ENCODE peak calls at places on chromosomes 5 and 9, in four cellular contexts. B, S, K and J are unnamed samples.

GRCh38 chr5:56993241-56993640 is 41.3 kb upstream of the MIER3 start:
- DNase-seq in B (no peak), S (no peak), K (no peak), J (no peak)

GRCh38 chr9:125513634-125514413 is 193.2 kb downstream of the MAPKAP1 start:
- DNase-seq in B (no peak), S (no peak), K (peak; percentile 88), J (peak; percentile 89)

GRCh38 chr9:110745656-110746055 is 77.1 kb downstream of the MUSK start:
- DNase-seq in B (no peak), S (no peak), K (peak; percentile 59), J (peak; percentile 37)

GRCh38 chr5:39730011-39730410 is 305.2 kb upstream of the DAB2 start:
- DNase-seq in B (no peak), S (no peak), K (no peak), J (no peak)

GRCh38 chr9:126057869-126058467 is 268.7 kb upstream of the MVB12B start:
- DNase-seq in B (peak; percentile 70), S (no peak), K (no peak), J (no peak)

GRCh38 chr9:27880135-27880534 is 306.9 kb upstream of the C9orf72 start:
- DNase-seq in B (no peak), S (no peak), K (no peak), J (no peak)

GRCh38 chr9:96086936-96087582 is 211.6 kb downstream of the ERCC6L2 start:
- DNase-seq in B (no peak), S (no peak), K (no peak), J (no peak)

GRCh38 chr5:1814183-1815020 is 13.2 kb downstream of the NDUFS6 start:
- DNase-seq in B (no peak), S (no peak), K (no peak), J (no peak)

GRCh38 chr9:85995097-85995496 is 54.2 kb downstream of the NAA35 start:
- DNase-seq in B (no peak), S (no peak), K (no peak), J (no peak)

GRCh38 chr5:50749181-50749580 is 82.7 kb downstream of the PARP8 start:
- DNase-seq in B (no peak), S (no peak), K (no peak), J (no peak)

GRCh38 chr9:123775289-123775688 is 154.6 kb downstream of the DENND1A start:
- DNase-seq in B (no peak), S (no peak), K (no peak), J (no peak)

GRCh38 chr9:77848428-77848827 is 183.2 kb downstream of the GNAQ start:
- DNase-seq in B (no peak), S (no peak), K (no peak), J (no peak)

GRCh38 chr9:76400534-76401096 is 6.4 kb upstream of the RFK start:
- DNase-seq in B (no peak), S (no peak), K (peak; percentile 39), J (peak; percentile 67)

GRCh38 chr9:98572796-98573195 is 135.9 kb downstream of the GABBR2 start:
- DNase-seq in B (no peak), S (no peak), K (no peak), J (no peak)

GRCh38 chr9:113650207-113651131 is 186.9 kb downstream of the RGS3 start:
- DNase-seq in B (no peak), S (no peak), K (peak; percentile 92), J (peak; percentile 88)

GRCh38 chr5:136439367-136439766 is 74.0 kb upstream of the TRPC7 start:
- DNase-seq in B (no peak), S (no peak), K (no peak), J (no peak)

GRCh38 chr5:1031306-1031959 is 22.8 kb downstream of the NKD2 start:
- DNase-seq in B (no peak), S (no peak), K (no peak), J (no peak)

GRCh38 chr9:94921072-94921471 is 194.6 kb downstream of the AOPEP start:
- DNase-seq in B (no peak), S (no peak), K (peak; percentile 78), J (peak; percentile 86)

GRCh38 chr9:132768932-132769894 is 98.9 kb downstream of the GTF3C4 start:
- DNase-seq in B (no peak), S (peak; percentile 49), K (peak; percentile 54), J (peak; percentile 67)

GRCh38 chr5:126492939-126493338 is 69.7 kb downstream of the GRAMD2B start:
- DNase-seq in B (no peak), S (no peak), K (peak; percentile 39), J (peak; percentile 45)

GRCh38 chr5:176413255-176413565 is 3.1 kb downstream of the CLTB start:
- DNase-seq in B (no peak), S (no peak), K (peak; percentile 64), J (peak; percentile 65)

GRCh38 chr9:134546231-134546731 is 95.3 kb upstream of the COL5A1 start:
- DNase-seq in B (no peak), S (no peak), K (peak; percentile 73), J (no peak)

GRCh38 chr9:13268469-13268868 is 11.0 kb downstream of the MPDZ start:
- DNase-seq in B (no peak), S (no peak), K (peak; percentile 87), J (peak; percentile 91)

GRCh38 chr9:91134608-91135007 is 227.1 kb downstream of the AUH start:
- DNase-seq in B (no peak), S (no peak), K (no peak), J (no peak)

GRCh38 chr9:92727716-92728700 is 36.6 kb downstream of the BICD2 start:
- DNase-seq in B (peak; percentile 12), S (no peak), K (no peak), J (no peak)

GRCh38 chr5:179261301-179262125 is 83.7 kb downstream of the ADAMTS2 start:
- DNase-seq in B (peak; percentile 75), S (no peak), K (peak; percentile 18), J (peak; percentile 59)

GRCh38 chr5:87122171-87122977 is 145.3 kb upstream of the RASA1 start:
- DNase-seq in B (no peak), S (no peak), K (no peak), J (peak; percentile 27)

GRCh38 chr9:125886365-125886764 is 139.2 kb downstream of the PBX3 start:
- DNase-seq in B (no peak), S (no peak), K (no peak), J (no peak)

GRCh38 chr9:16901589-16901988 is 31.1 kb upstream of the BNC2 start:
- DNase-seq in B (no peak), S (no peak), K (peak; percentile 64), J (peak; percentile 75)

GRCh38 chr9:109401990-109402318 is 81.1 kb upstream of the EPB41L4B start:
- DNase-seq in B (no peak), S (no peak), K (no peak), J (no peak)

GRCh38 chr9:8234286-8234819 is 434.8 kb upstream of the DMAC1 start:
- DNase-seq in B (peak; percentile 84), S (no peak), K (no peak), J (no peak)

GRCh38 chr5:163269624-163270023 is 167.8 kb upstream of the CCNG1 start:
- DNase-seq in B (no peak), S (no peak), K (no peak), J (no peak)

GRCh38 chr9:132806306-132806705 is 71.8 kb downstream of the AK8 start:
- DNase-seq in B (no peak), S (no peak), K (no peak), J (no peak)

GRCh38 chr5:103526164-103526915 is 36.2 kb downstream of the NUDT12 start:
- DNase-seq in B (peak; percentile 57), S (no peak), K (peak; percentile 31), J (no peak)

GRCh38 chr9:114804504-114804903 is 1.3 kb downstream of the TNFSF15 start:
- DNase-seq in B (no peak), S (no peak), K (peak; percentile 94), J (peak; percentile 94)

GRCh38 chr5:140261403-140262171 is 41.3 kb downstream of the PFDN1 start:
- DNase-seq in B (no peak), S (no peak), K (peak; percentile 95), J (peak; percentile 94)

GRCh38 chr9:93083592-93084470 is 12.2 kb upstream of the CARD19 start:
- DNase-seq in B (no peak), S (no peak), K (no peak), J (no peak)

GRCh38 chr5:124342027-124342471 is 404.4 kb downstream of the ZNF608 start:
- DNase-seq in B (peak; percentile 27), S (no peak), K (peak; percentile 66), J (no peak)